ENCODE peak calls at places on chromosomes 13 and 19, in seven cellular contexts. B is ascending aorta; X is WERI-Rb-1; Y is CD8-positive, alpha-beta memory T cell; S is body of pancreas; P is CD8-positive, alpha-beta T cell; E is stomach. L is an unnamed sample. For H3K9me3, the result is how much of the 10 kb centered on the place peaks cover.

GRCh38 chr13:98509271-98510155 is 67.4 kb downstream of the STK24 start:
- DNase-seq in B (peak), X (no peak), Y (no peak), S (no peak), P (no peak), E (peak), L (no peak)

GRCh38 chr19:49701271-49701786 is 10.4 kb downstream of the CPT1C start:
- DNase-seq in B (no peak), X (no peak), Y (no peak), S (no peak), P (no peak), E (no peak), L (no peak)

GRCh38 chr13:42114912-42115311 is 66.5 kb downstream of the DGKH start:
- DNase-seq in B (no peak), X (no peak), Y (no peak), S (no peak), P (no peak), E (no peak), L (no peak)

GRCh38 chr13:44092053-44092452 is 212.3 kb downstream of the LACC1 start:
- DNase-seq in B (no peak), X (no peak), Y (no peak), S (no peak), P (no peak), E (no peak), L (no peak)

GRCh38 chr13:25394661-25395060 is 22.9 kb downstream of the ATP8A2 start:
- DNase-seq in B (no peak), X (no peak), Y (no peak), S (no peak), P (no peak), E (no peak), L (no peak)

GRCh38 chr19:42272535-42272897 is 3.5 kb downstream of the CIC start:
- DNase-seq in B (no peak), X (no peak), Y (peak), S (no peak), P (no peak), E (no peak), L (no peak)

GRCh38 chr13:43058318-43058674 is 34.9 kb downstream of the DNAJC15 start:
- DNase-seq in B (no peak), X (no peak), Y (no peak), S (no peak), P (no peak), E (no peak), L (no peak)

GRCh38 chr13:99124695-99125334 is 75.8 kb upstream of the UBAC2 start:
- DNase-seq in B (no peak), X (no peak), Y (no peak), S (no peak), P (no peak), E (no peak), L (no peak)

GRCh38 chr19:1387684-1388636 is 4.3 kb downstream of the NDUFS7 start:
- DNase-seq in B (no peak), X (no peak), Y (no peak), S (peak), P (no peak), E (no peak), L (no peak)

GRCh38 chr13:100347941-100348340 is 240.6 kb downstream of the GGACT start:
- DNase-seq in B (no peak), X (no peak), Y (no peak), S (no peak), P (no peak), E (no peak), L (no peak)

GRCh38 chr19:38880076-38880881 is 2.2 kb upstream of the RINL start:
- DNase-seq in B (no peak), X (no peak), Y (no peak), S (no peak), P (no peak), E (no peak), L (no peak)

GRCh38 chr19:48190288-48191284 is 20.1 kb downstream of the ZSWIM9 start:
- DNase-seq in B (peak), X (no peak), Y (peak), S (peak), P (peak), E (peak), L (peak)

GRCh38 chr13:33462109-33462508 is 176.6 kb upstream of the STARD13 start:
- DNase-seq in B (no peak), X (no peak), Y (no peak), S (no peak), P (no peak), E (no peak), L (no peak)

GRCh38 chr19:403221-404036 is 5.5 kb downstream of the C2CD4C start:
- DNase-seq in B (peak), X (no peak), Y (peak), S (peak), P (no peak), E (no peak), L (no peak)

GRCh38 chr19:5547881-5548280 is 19.9 kb downstream of the TINCR start:
- DNase-seq in B (no peak), X (peak), Y (no peak), S (no peak), P (no peak), E (peak), L (no peak)

GRCh38 chr13:32228330-32229041 is 86.7 kb downstream of the ZAR1L start:
- DNase-seq in B (no peak), X (peak), Y (no peak), S (peak), P (no peak), E (no peak), L (no peak)

GRCh38 chr13:32829269-32829668 is 187.0 kb upstream of the KL start:
- DNase-seq in B (no peak), X (no peak), Y (no peak), S (no peak), P (no peak), E (no peak), L (no peak)

GRCh38 chr19:11252665-11253355 is 9.5 kb downstream of the DOCK6 start:
- DNase-seq in B (no peak), X (no peak), Y (no peak), S (no peak), P (no peak), E (no peak), L (no peak)

GRCh38 chr19:11256189-11256588 is 6.1 kb downstream of the DOCK6 start:
- DNase-seq in B (no peak), X (no peak), Y (no peak), S (peak), P (no peak), E (no peak), L (no peak)

GRCh38 chr19:11257827-11258380 is 4.4 kb downstream of the DOCK6 start:
- DNase-seq in B (no peak), X (no peak), Y (no peak), S (no peak), P (no peak), E (no peak), L (no peak)

GRCh38 chr19:11251650-11252314 is 10.5 kb downstream of the DOCK6 start:
- DNase-seq in B (no peak), X (no peak), Y (no peak), S (no peak), P (no peak), E (no peak), L (no peak)

GRCh38 chr19:11254662-11255061 is 7.7 kb downstream of the DOCK6 start:
- DNase-seq in B (no peak), X (no peak), Y (no peak), S (no peak), P (no peak), E (no peak), L (no peak)
- H3K9me3 ChIP-seq in B (under half), X (under half), Y (under half), S (under half), P (under half), E (under half), L (under half)

DNA sequence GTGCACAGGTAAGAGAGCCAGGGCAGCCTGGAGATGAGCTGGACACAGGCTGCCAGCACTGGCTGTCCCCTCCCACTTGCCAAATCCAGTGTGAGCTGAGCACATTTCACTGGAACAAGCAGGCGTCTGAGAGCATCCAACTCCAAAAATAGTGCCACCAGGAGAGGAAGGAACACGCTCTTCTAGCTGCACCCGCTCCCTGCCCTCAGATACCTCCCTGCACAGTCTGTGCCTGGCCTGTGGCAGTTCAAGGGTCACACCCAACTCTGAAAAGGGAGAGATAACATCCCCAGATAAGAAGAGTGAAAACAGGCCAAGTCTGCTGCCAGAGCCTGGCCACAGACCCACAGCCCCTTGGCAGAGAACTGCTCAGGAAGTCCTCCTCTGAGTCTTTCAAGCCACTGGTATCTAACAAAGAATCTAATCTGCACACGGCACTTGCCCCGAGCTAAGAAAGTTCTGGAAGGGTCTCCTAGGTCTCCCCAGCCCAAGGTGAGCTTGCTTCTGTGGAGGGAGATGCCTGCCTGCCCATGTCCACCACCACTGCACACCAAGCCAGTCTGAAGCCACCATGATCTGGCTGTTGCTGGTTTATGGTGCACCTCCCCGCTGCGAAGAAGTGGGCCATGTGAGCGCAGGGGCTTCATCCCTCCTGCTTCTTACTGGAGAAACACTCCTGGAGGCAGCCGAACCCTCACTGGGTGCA is 14.7 kb downstream of the ELL start:
- DNase-seq in B (no peak), X (no peak), Y (no peak), S (peak), P (no peak), E (peak), L (peak)
- H3K9me3 ChIP-seq in B (under half), X (under half), Y (under half), S (under half), P (under half), E (under half), L (under half)

DNA sequence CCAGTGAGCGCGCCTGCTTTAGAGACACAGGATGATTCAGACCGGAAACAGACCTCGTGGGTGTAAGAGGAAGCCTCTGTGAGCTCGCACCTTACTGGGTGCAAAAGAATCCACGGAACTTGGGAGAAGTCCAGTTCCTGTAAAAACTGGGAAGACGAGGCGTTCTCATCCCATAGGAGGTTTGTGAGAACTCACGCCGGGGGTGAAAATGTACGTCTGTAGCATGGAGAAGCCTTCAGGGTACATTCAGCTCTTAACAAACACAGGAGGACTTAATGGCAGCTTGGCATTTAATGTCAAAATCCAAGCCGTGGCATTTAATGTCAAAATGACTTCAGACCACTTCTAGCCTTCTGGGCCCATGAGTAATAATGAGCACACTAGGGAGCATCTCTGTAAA is 17.4 kb upstream of the OR7D2 start:
- DNase-seq in B (no peak), X (no peak), Y (no peak), S (no peak), P (no peak), E (no peak), L (no peak)
- H3K9me3 ChIP-seq in B (under half), X (under half), Y (under half), S (under half), P (under half), E (half or more), L (under half)

DNA sequence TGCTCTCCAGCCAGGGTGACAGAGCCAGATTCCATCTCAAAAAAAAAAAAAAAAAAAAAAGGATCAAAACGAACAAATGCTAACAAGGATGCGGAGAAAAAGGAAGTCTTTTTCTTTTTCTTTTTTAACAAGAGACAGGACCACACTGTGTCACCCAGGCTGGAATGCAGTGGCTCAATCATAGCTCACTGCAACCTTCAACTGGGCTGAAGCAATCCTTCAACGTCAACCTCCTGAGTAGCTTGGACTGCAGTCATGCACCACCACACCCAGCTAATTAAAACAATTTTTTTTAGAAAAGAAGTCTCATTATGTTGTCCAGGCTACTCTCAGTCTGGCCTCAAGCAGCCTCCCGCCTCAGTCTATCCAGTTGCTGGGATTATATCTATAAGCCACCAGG is 20.8 kb upstream of the OR7A17 start:
- DNase-seq in B (no peak), X (no peak), Y (no peak), S (no peak), P (no peak), E (no peak), L (no peak)
- H3K9me3 ChIP-seq in B (under half), X (under half), Y (under half), S (under half), P (under half), E (under half), L (under half)

DNA sequence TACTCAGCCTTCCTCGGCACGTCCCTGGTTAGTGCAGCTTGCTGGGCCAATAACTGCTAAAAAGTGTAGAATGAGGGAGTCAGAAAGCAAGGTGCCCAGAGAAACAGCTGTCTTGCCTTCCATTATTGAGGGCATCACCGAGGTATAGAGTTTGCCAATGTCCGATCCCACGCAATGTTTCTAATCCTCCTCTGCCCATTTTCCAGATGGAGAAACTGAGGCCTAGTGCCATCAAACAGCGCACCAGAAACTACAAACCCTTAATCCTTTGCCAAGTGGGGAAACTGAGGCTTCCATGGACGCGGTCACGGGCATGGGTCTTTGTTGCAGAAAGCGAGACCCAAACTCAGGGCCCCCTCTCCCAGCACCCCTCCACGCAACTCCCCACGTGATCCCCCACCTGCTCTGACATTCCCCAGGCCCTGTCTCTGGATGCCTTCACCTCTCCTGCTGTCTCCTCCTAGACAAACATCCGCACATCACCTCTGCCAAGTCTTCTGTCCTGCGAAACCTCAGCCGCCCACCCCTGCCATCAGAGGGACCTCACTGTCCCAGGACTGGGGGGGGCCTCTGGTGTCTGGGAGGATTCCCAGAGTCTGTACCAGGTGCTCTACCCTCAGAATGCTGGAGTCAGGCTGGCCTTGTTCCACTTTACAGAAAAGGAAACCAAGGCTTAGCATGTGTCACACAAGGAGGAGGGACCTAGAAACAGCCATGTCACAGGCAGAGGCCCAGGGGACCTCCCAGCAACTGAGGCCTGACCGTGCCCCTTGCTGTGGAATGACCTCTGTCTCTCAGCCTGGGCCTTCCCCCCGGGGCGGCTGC is 930 bp upstream of the PDE4C start:
- DNase-seq in B (no peak), X (no peak), Y (no peak), S (no peak), P (no peak), E (no peak), L (no peak)
- H3K9me3 ChIP-seq in B (under half), X (under half), Y (under half), S (under half), P (under half), E (under half), L (under half)

GRCh38 chr19:6803036-6803404 is 30.5 kb downstream of the VAV1 start:
- DNase-seq in B (no peak), X (no peak), Y (no peak), S (no peak), P (no peak), E (no peak), L (no peak)

GRCh38 chr19:6808494-6808893 is 36.0 kb downstream of the VAV1 start:
- DNase-seq in B (no peak), X (no peak), Y (no peak), S (no peak), P (no peak), E (no peak), L (no peak)

GRCh38 chr19:6807291-6807690 is 34.8 kb downstream of the VAV1 start:
- DNase-seq in B (no peak), X (no peak), Y (no peak), S (no peak), P (no peak), E (no peak), L (no peak)

GRCh38 chr19:6809262-6809661 is 36.8 kb downstream of the VAV1 start:
- DNase-seq in B (no peak), X (no peak), Y (no peak), S (no peak), P (no peak), E (no peak), L (no peak)

GRCh38 chr19:6806488-6806887 is 34.0 kb downstream of the VAV1 start:
- DNase-seq in B (no peak), X (no peak), Y (no peak), S (no peak), P (no peak), E (no peak), L (no peak)
- H3K9me3 ChIP-seq in B (under half), X (under half), Y (under half), S (under half), P (under half), E (under half), L (under half)

DNA sequence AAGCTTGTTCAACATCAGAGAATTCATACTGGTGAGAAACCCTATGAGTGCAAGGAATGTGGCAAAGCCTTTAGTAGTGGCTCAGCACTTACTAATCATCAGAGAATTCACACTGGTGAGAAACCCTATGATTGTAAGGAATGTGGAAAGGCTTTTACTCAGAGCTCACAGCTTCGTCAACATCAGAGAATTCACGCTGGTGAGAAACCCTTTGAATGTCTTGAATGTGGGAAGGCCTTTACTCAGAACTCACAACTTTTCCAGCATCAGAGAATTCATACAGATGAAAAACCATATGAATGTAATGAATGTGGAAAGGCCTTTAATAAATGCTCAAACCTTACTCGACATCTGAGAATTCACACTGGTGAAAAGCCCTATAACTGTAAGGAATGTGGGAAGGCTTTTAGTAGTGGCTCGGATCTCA is 25.2 kb downstream of the ZNF383 start:
- DNase-seq in B (no peak), X (no peak), Y (no peak), S (no peak), P (no peak), E (no peak), L (no peak)
- H3K9me3 ChIP-seq in B (half or more), X (under half), Y (half or more), S (under half), P (under half), E (half or more), L (half or more)

GRCh38 chr19:52114691-52115090 is 19.1 kb upstream of the ZNF841 start:
- DNase-seq in B (no peak), X (no peak), Y (no peak), S (no peak), P (no peak), E (no peak), L (no peak)
- H3K9me3 ChIP-seq in B (half or more), X (half or more), Y (half or more), S (under half), P (half or more), E (half or more), L (half or more)

GRCh38 chr19:8831832-8832131 is 322 bp downstream of the ZNF558 start:
- DNase-seq in B (no peak), X (no peak), Y (no peak), S (no peak), P (no peak), E (no peak), L (no peak)

GRCh38 chr19:8821748-8822241 is 10.3 kb downstream of the ZNF558 start:
- DNase-seq in B (no peak), X (no peak), Y (no peak), S (no peak), P (no peak), E (no peak), L (no peak)

GRCh38 chr19:8827277-8827676 is 4.8 kb downstream of the ZNF558 start:
- DNase-seq in B (no peak), X (no peak), Y (no peak), S (no peak), P (no peak), E (no peak), L (no peak)

GRCh38 chr19:8831373-8831772 is 731 bp downstream of the ZNF558 start:
- DNase-seq in B (no peak), X (peak), Y (no peak), S (no peak), P (no peak), E (no peak), L (no peak)

DNA sequence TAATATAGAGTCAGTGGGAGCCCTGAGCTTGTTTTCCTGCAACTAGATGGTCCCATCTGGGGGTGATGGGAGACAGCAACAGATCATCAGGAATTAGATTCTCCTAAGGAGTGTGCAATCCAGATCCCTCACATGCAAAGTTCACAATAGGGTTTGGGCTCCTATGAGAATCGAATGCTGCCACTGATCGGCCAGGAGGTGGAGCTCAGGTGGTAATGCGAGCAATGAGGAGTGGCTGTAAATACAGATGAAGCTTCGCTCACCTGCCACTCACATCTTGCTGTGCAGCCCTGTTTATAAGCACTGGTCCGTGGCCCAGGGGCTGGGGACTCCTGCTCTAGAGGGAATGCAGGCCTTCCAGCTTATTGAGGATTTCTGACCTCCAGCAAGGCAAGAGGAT is 5.7 kb downstream of the ZNF558 start:
- DNase-seq in B (no peak), X (no peak), Y (no peak), S (no peak), P (no peak), E (no peak), L (no peak)
- H3K9me3 ChIP-seq in B (under half), X (under half), Y (under half), S (under half), P (under half), E (under half), L (under half)

GRCh38 chr19:52155596-52156359 is 15.6 kb downstream of the ZNF836 start:
- DNase-seq in B (no peak), X (no peak), Y (no peak), S (no peak), P (no peak), E (no peak), L (no peak)
- H3K9me3 ChIP-seq in B (under half), X (under half), Y (under half), S (under half), P (half or more), E (half or more), L (half or more)

L was measured in T-helper 17 cell.